ENCODE peak calls at places on chromosomes 16 and 17, in four cellular contexts. One of them, this sample, is unnamed.

GRCh38 chr17:45371414-45372324 is 54.8 kb upstream of the MAP3K14 start:
- DNase-seq in NCI-H460: peak; percentile 93
- DNase-seq in stimulated activated CD4-positive, alpha-beta T cell treated with anti-CD3 and anti-CD28 coated beads, Interleukin-4, amount 100 ng/mL, for 1 hour: peak; percentile 50
- DNase-seq in activated B cell treated with CpG ODN at 0.5 μM for 24 hours: peak; percentile 31
- DNase-seq in this sample: peak; percentile 89

GRCh38 chr16:87041732-87042131 is 275.5 kb downstream of the C16orf95 start:
- DNase-seq in NCI-H460: no peak
- DNase-seq in stimulated activated CD4-positive, alpha-beta T cell treated with anti-CD3 and anti-CD28 coated beads, Interleukin-4, amount 100 ng/mL, for 1 hour: no peak
- DNase-seq in activated B cell treated with CpG ODN at 0.5 μM for 24 hours: no peak
- DNase-seq in this sample: no peak

GRCh38 chr17:8574687-8575086 is 55.8 kb downstream of the MYH10 start:
- DNase-seq in NCI-H460: no peak
- DNase-seq in stimulated activated CD4-positive, alpha-beta T cell treated with anti-CD3 and anti-CD28 coated beads, Interleukin-4, amount 100 ng/mL, for 1 hour: no peak
- DNase-seq in activated B cell treated with CpG ODN at 0.5 μM for 24 hours: no peak
- DNase-seq in this sample: no peak

GRCh38 chr17:78427140-78427539 is 48.7 kb downstream of the PGS1 start:
- DNase-seq in NCI-H460: no peak
- DNase-seq in stimulated activated CD4-positive, alpha-beta T cell treated with anti-CD3 and anti-CD28 coated beads, Interleukin-4, amount 100 ng/mL, for 1 hour: no peak
- DNase-seq in activated B cell treated with CpG ODN at 0.5 μM for 24 hours: no peak
- DNase-seq in this sample: no peak

GRCh38 chr17:16419929-16420271 is 4.5 kb downstream of the TRPV2 start:
- DNase-seq in NCI-H460: no peak
- DNase-seq in stimulated activated CD4-positive, alpha-beta T cell treated with anti-CD3 and anti-CD28 coated beads, Interleukin-4, amount 100 ng/mL, for 1 hour: no peak
- DNase-seq in activated B cell treated with CpG ODN at 0.5 μM for 24 hours: no peak
- DNase-seq in this sample: peak; percentile 53

GRCh38 chr17:32623196-32623595 is 136.4 kb downstream of the CDK5R1 start:
- DNase-seq in NCI-H460: no peak
- DNase-seq in stimulated activated CD4-positive, alpha-beta T cell treated with anti-CD3 and anti-CD28 coated beads, Interleukin-4, amount 100 ng/mL, for 1 hour: no peak
- DNase-seq in activated B cell treated with CpG ODN at 0.5 μM for 24 hours: no peak
- DNase-seq in this sample: no peak

GRCh38 chr17:8173056-8173870 is 2.9 kb downstream of the TMEM107 start:
- DNase-seq in NCI-H460: peak; percentile 99
- DNase-seq in stimulated activated CD4-positive, alpha-beta T cell treated with anti-CD3 and anti-CD28 coated beads, Interleukin-4, amount 100 ng/mL, for 1 hour: peak; percentile 72
- DNase-seq in activated B cell treated with CpG ODN at 0.5 μM for 24 hours: peak; percentile 40
- DNase-seq in this sample: peak; percentile 98

GRCh38 chr17:47413872-47414271 is 90.1 kb downstream of the EFCAB13 start:
- DNase-seq in NCI-H460: no peak
- DNase-seq in stimulated activated CD4-positive, alpha-beta T cell treated with anti-CD3 and anti-CD28 coated beads, Interleukin-4, amount 100 ng/mL, for 1 hour: no peak
- DNase-seq in activated B cell treated with CpG ODN at 0.5 μM for 24 hours: no peak
- DNase-seq in this sample: no peak

GRCh38 chr17:60491771-60492170 is 34.3 kb downstream of the APPBP2 start:
- DNase-seq in NCI-H460: no peak
- DNase-seq in stimulated activated CD4-positive, alpha-beta T cell treated with anti-CD3 and anti-CD28 coated beads, Interleukin-4, amount 100 ng/mL, for 1 hour: no peak
- DNase-seq in activated B cell treated with CpG ODN at 0.5 μM for 24 hours: no peak
- DNase-seq in this sample: no peak

GRCh38 chr16:64397945-64398508 is 723.8 kb downstream of the CDH11 start:
- DNase-seq in NCI-H460: no peak
- DNase-seq in stimulated activated CD4-positive, alpha-beta T cell treated with anti-CD3 and anti-CD28 coated beads, Interleukin-4, amount 100 ng/mL, for 1 hour: no peak
- DNase-seq in activated B cell treated with CpG ODN at 0.5 μM for 24 hours: no peak
- DNase-seq in this sample: peak; percentile 13

GRCh38 chr16:85304337-85304736 is 192.1 kb upstream of the CIBAR2 start:
- DNase-seq in NCI-H460: no peak
- DNase-seq in stimulated activated CD4-positive, alpha-beta T cell treated with anti-CD3 and anti-CD28 coated beads, Interleukin-4, amount 100 ng/mL, for 1 hour: no peak
- DNase-seq in activated B cell treated with CpG ODN at 0.5 μM for 24 hours: no peak
- DNase-seq in this sample: no peak

GRCh38 chr16:85202631-85203461 is 90.6 kb upstream of the CIBAR2 start:
- DNase-seq in NCI-H460: no peak
- DNase-seq in stimulated activated CD4-positive, alpha-beta T cell treated with anti-CD3 and anti-CD28 coated beads, Interleukin-4, amount 100 ng/mL, for 1 hour: no peak
- DNase-seq in activated B cell treated with CpG ODN at 0.5 μM for 24 hours: no peak
- DNase-seq in this sample: no peak

GRCh38 chr16:81737885-81738536 is 41.1 kb upstream of the PLCG2 start:
- DNase-seq in NCI-H460: peak; percentile 72
- DNase-seq in stimulated activated CD4-positive, alpha-beta T cell treated with anti-CD3 and anti-CD28 coated beads, Interleukin-4, amount 100 ng/mL, for 1 hour: peak; percentile 82
- DNase-seq in activated B cell treated with CpG ODN at 0.5 μM for 24 hours: peak; percentile 75
- DNase-seq in this sample: peak; percentile 92

GRCh38 chr17:79812969-79813825 is 16.3 kb upstream of the CBX8 start:
- DNase-seq in NCI-H460: no peak
- DNase-seq in stimulated activated CD4-positive, alpha-beta T cell treated with anti-CD3 and anti-CD28 coated beads, Interleukin-4, amount 100 ng/mL, for 1 hour: no peak
- DNase-seq in activated B cell treated with CpG ODN at 0.5 μM for 24 hours: no peak
- DNase-seq in this sample: no peak

GRCh38 chr17:66200685-66201092 is 8.8 kb upstream of the CEP112 start:
- DNase-seq in NCI-H460: peak; percentile 70
- DNase-seq in stimulated activated CD4-positive, alpha-beta T cell treated with anti-CD3 and anti-CD28 coated beads, Interleukin-4, amount 100 ng/mL, for 1 hour: peak; percentile 30
- DNase-seq in activated B cell treated with CpG ODN at 0.5 μM for 24 hours: no peak
- DNase-seq in this sample: peak; percentile 70

GRCh38 chr17:2545393-2545792 is 33.7 kb upstream of the METTL16 start:
- DNase-seq in NCI-H460: no peak
- DNase-seq in stimulated activated CD4-positive, alpha-beta T cell treated with anti-CD3 and anti-CD28 coated beads, Interleukin-4, amount 100 ng/mL, for 1 hour: no peak
- DNase-seq in activated B cell treated with CpG ODN at 0.5 μM for 24 hours: no peak
- DNase-seq in this sample: no peak

GRCh38 chr17:32917081-32917480 is 10.9 kb upstream of the TMEM98 start:
- DNase-seq in NCI-H460: no peak
- DNase-seq in stimulated activated CD4-positive, alpha-beta T cell treated with anti-CD3 and anti-CD28 coated beads, Interleukin-4, amount 100 ng/mL, for 1 hour: no peak
- DNase-seq in activated B cell treated with CpG ODN at 0.5 μM for 24 hours: no peak
- DNase-seq in this sample: no peak

GRCh38 chr17:77428020-77428781 is 287.4 kb downstream of the SEC14L1 start:
- DNase-seq in NCI-H460: no peak
- DNase-seq in stimulated activated CD4-positive, alpha-beta T cell treated with anti-CD3 and anti-CD28 coated beads, Interleukin-4, amount 100 ng/mL, for 1 hour: no peak
- DNase-seq in activated B cell treated with CpG ODN at 0.5 μM for 24 hours: peak; percentile 26
- DNase-seq in this sample: no peak

GRCh38 chr17:4515501-4515900 is 16.8 kb downstream of the SPNS2 start:
- DNase-seq in NCI-H460: no peak
- DNase-seq in stimulated activated CD4-positive, alpha-beta T cell treated with anti-CD3 and anti-CD28 coated beads, Interleukin-4, amount 100 ng/mL, for 1 hour: no peak
- DNase-seq in activated B cell treated with CpG ODN at 0.5 μM for 24 hours: no peak
- DNase-seq in this sample: no peak

GRCh38 chr16:17359778-17360177 is 111.0 kb downstream of the XYLT1 start:
- DNase-seq in NCI-H460: no peak
- DNase-seq in stimulated activated CD4-positive, alpha-beta T cell treated with anti-CD3 and anti-CD28 coated beads, Interleukin-4, amount 100 ng/mL, for 1 hour: peak; percentile 58
- DNase-seq in activated B cell treated with CpG ODN at 0.5 μM for 24 hours: no peak
- DNase-seq in this sample: no peak

GRCh38 chr17:48611681-48612455 is 1.1 kb upstream of the HOXB7 start:
- DNase-seq in NCI-H460: no peak
- DNase-seq in stimulated activated CD4-positive, alpha-beta T cell treated with anti-CD3 and anti-CD28 coated beads, Interleukin-4, amount 100 ng/mL, for 1 hour: no peak
- DNase-seq in activated B cell treated with CpG ODN at 0.5 μM for 24 hours: no peak
- DNase-seq in this sample: no peak

GRCh38 chr17:42908872-42909700 is 8.5 kb downstream of the G6PC1 start:
- DNase-seq in NCI-H460: no peak
- DNase-seq in stimulated activated CD4-positive, alpha-beta T cell treated with anti-CD3 and anti-CD28 coated beads, Interleukin-4, amount 100 ng/mL, for 1 hour: no peak
- DNase-seq in activated B cell treated with CpG ODN at 0.5 μM for 24 hours: no peak
- DNase-seq in this sample: peak; percentile 16

GRCh38 chr17:82218349-82219075 is 5.9 kb upstream of the CCDC57 start:
- DNase-seq in NCI-H460: no peak
- DNase-seq in stimulated activated CD4-positive, alpha-beta T cell treated with anti-CD3 and anti-CD28 coated beads, Interleukin-4, amount 100 ng/mL, for 1 hour: no peak
- DNase-seq in activated B cell treated with CpG ODN at 0.5 μM for 24 hours: no peak
- DNase-seq in this sample: no peak

GRCh38 chr16:81745704-81746558 is 33.2 kb upstream of the PLCG2 start:
- DNase-seq in NCI-H460: peak; percentile 46
- DNase-seq in stimulated activated CD4-positive, alpha-beta T cell treated with anti-CD3 and anti-CD28 coated beads, Interleukin-4, amount 100 ng/mL, for 1 hour: peak; percentile 76
- DNase-seq in activated B cell treated with CpG ODN at 0.5 μM for 24 hours: peak; percentile 68
- DNase-seq in this sample: peak; percentile 31

GRCh38 chr17:1714980-1715802 is 5.0 kb upstream of the TLCD2 start:
- DNase-seq in NCI-H460: peak; percentile 85
- DNase-seq in stimulated activated CD4-positive, alpha-beta T cell treated with anti-CD3 and anti-CD28 coated beads, Interleukin-4, amount 100 ng/mL, for 1 hour: peak; percentile 48
- DNase-seq in activated B cell treated with CpG ODN at 0.5 μM for 24 hours: no peak
- DNase-seq in this sample: peak; percentile 76

GRCh38 chr16:22220714-22221113 is 14.6 kb downstream of the EEF2K start:
- DNase-seq in NCI-H460: no peak
- DNase-seq in stimulated activated CD4-positive, alpha-beta T cell treated with anti-CD3 and anti-CD28 coated beads, Interleukin-4, amount 100 ng/mL, for 1 hour: no peak
- DNase-seq in activated B cell treated with CpG ODN at 0.5 μM for 24 hours: no peak
- DNase-seq in this sample: no peak

GRCh38 chr16:56354746-56355145 is 70.6 kb downstream of the AMFR start:
- DNase-seq in NCI-H460: no peak
- DNase-seq in stimulated activated CD4-positive, alpha-beta T cell treated with anti-CD3 and anti-CD28 coated beads, Interleukin-4, amount 100 ng/mL, for 1 hour: no peak
- DNase-seq in activated B cell treated with CpG ODN at 0.5 μM for 24 hours: peak; percentile 4
- DNase-seq in this sample: no peak